ENCODE peak calls at places on chromosomes 6 and 20, in seven cellular contexts. One of them, this sample, is unnamed.

GRCh38 chr20:23245553-23246128 is 105.0 kb upstream of the NXT1 start:
- DNase-seq in WTC11: peak
- DNase-seq in astrocyte of the hippocampus: peak
- DNase-seq in NCI-H460: peak
- DNase-seq in heart left ventricle: peak
- DNase-seq in Right ventricle myocardium superior: peak
- DNase-seq in hepatocyte: peak
- DNase-seq in this sample: peak

GRCh38 chr6:36042618-36043260 is 15.1 kb downstream of the MAPK14 start:
- DNase-seq in hepatocyte: no peak
- DNase-seq in heart left ventricle: no peak
- DNase-seq in WTC11: no peak
- DNase-seq in astrocyte of the hippocampus: no peak
- DNase-seq in Right ventricle myocardium superior: no peak
- DNase-seq in NCI-H460: no peak
- DNase-seq in this sample: no peak

GRCh38 chr6:140079328-140079727 is 704.9 kb upstream of the CITED2 start:
- DNase-seq in Right ventricle myocardium superior: peak
- DNase-seq in heart left ventricle: peak
- DNase-seq in NCI-H460: no peak
- DNase-seq in hepatocyte: peak
- DNase-seq in astrocyte of the hippocampus: peak
- DNase-seq in WTC11: no peak
- DNase-seq in this sample: no peak

GRCh38 chr6:39169448-39170344 is 54.7 kb upstream of the SAYSD1 start:
- DNase-seq in heart left ventricle: no peak
- DNase-seq in WTC11: no peak
- DNase-seq in NCI-H460: no peak
- DNase-seq in hepatocyte: no peak
- DNase-seq in Right ventricle myocardium superior: no peak
- DNase-seq in astrocyte of the hippocampus: no peak
- DNase-seq in this sample: no peak

GRCh38 chr20:51386586-51386985 is 155.9 kb downstream of the NFATC2 start:
- DNase-seq in heart left ventricle: no peak
- DNase-seq in Right ventricle myocardium superior: no peak
- DNase-seq in WTC11: no peak
- DNase-seq in hepatocyte: no peak
- DNase-seq in NCI-H460: no peak
- DNase-seq in astrocyte of the hippocampus: no peak
- DNase-seq in this sample: no peak

GRCh38 chr20:32481311-32482103 is 103.6 kb downstream of the NOL4L start:
- DNase-seq in heart left ventricle: no peak
- DNase-seq in NCI-H460: no peak
- DNase-seq in astrocyte of the hippocampus: no peak
- DNase-seq in Right ventricle myocardium superior: peak
- DNase-seq in hepatocyte: peak
- DNase-seq in WTC11: no peak
- DNase-seq in this sample: no peak

GRCh38 chr20:59010995-59011873 is 4.2 kb upstream of the CTSZ start:
- DNase-seq in hepatocyte: no peak
- DNase-seq in astrocyte of the hippocampus: peak
- DNase-seq in heart left ventricle: peak
- DNase-seq in Right ventricle myocardium superior: no peak
- DNase-seq in NCI-H460: no peak
- DNase-seq in WTC11: peak
- DNase-seq in this sample: peak

GRCh38 chr20:2873747-2874041 is 413 bp downstream of the PTPRA start:
- DNase-seq in heart left ventricle: no peak
- DNase-seq in WTC11: peak
- DNase-seq in astrocyte of the hippocampus: no peak
- DNase-seq in Right ventricle myocardium superior: peak
- DNase-seq in hepatocyte: peak
- DNase-seq in NCI-H460: peak
- DNase-seq in this sample: peak

GRCh38 chr20:6857929-6858328 is 90.4 kb downstream of the BMP2 start:
- DNase-seq in astrocyte of the hippocampus: no peak
- DNase-seq in WTC11: no peak
- DNase-seq in heart left ventricle: no peak
- DNase-seq in NCI-H460: no peak
- DNase-seq in Right ventricle myocardium superior: no peak
- DNase-seq in hepatocyte: no peak
- DNase-seq in this sample: no peak

GRCh38 chr6:14791525-14791924 is 454.3 kb upstream of the JARID2 start:
- DNase-seq in Right ventricle myocardium superior: no peak
- DNase-seq in WTC11: no peak
- DNase-seq in astrocyte of the hippocampus: no peak
- DNase-seq in hepatocyte: no peak
- DNase-seq in NCI-H460: no peak
- DNase-seq in heart left ventricle: no peak
- DNase-seq in this sample: no peak

GRCh38 chr20:41166201-41167117 is 29.1 kb downstream of the PLCG1 start:
- DNase-seq in Right ventricle myocardium superior: no peak
- DNase-seq in astrocyte of the hippocampus: no peak
- DNase-seq in WTC11: no peak
- DNase-seq in hepatocyte: no peak
- DNase-seq in NCI-H460: no peak
- DNase-seq in heart left ventricle: peak
- DNase-seq in this sample: no peak

GRCh38 chr6:41578714-41579610 is 32.8 kb downstream of the FOXP4 start:
- DNase-seq in WTC11: peak
- DNase-seq in astrocyte of the hippocampus: peak
- DNase-seq in heart left ventricle: no peak
- DNase-seq in Right ventricle myocardium superior: peak
- DNase-seq in NCI-H460: peak
- DNase-seq in hepatocyte: no peak
- DNase-seq in this sample: no peak

GRCh38 chr20:3071610-3072529 is at the start of gene OXT:
- DNase-seq in NCI-H460: no peak
- DNase-seq in Right ventricle myocardium superior: peak
- DNase-seq in heart left ventricle: peak
- DNase-seq in astrocyte of the hippocampus: peak
- DNase-seq in hepatocyte: peak
- DNase-seq in WTC11: peak
- DNase-seq in this sample: no peak

GRCh38 chr6:117847912-117848311 is 59.2 kb upstream of the SLC35F1 start:
- DNase-seq in heart left ventricle: no peak
- DNase-seq in NCI-H460: no peak
- DNase-seq in hepatocyte: no peak
- DNase-seq in Right ventricle myocardium superior: no peak
- DNase-seq in astrocyte of the hippocampus: no peak
- DNase-seq in WTC11: no peak
- DNase-seq in this sample: no peak

GRCh38 chr6:56949261-56949660 is 5.6 kb upstream of the BEND6 start:
- DNase-seq in hepatocyte: no peak
- DNase-seq in NCI-H460: no peak
- DNase-seq in heart left ventricle: no peak
- DNase-seq in astrocyte of the hippocampus: no peak
- DNase-seq in Right ventricle myocardium superior: no peak
- DNase-seq in WTC11: no peak
- DNase-seq in this sample: no peak

GRCh38 chr6:15036690-15037245 is 209.1 kb upstream of the JARID2 start:
- DNase-seq in astrocyte of the hippocampus: peak
- DNase-seq in Right ventricle myocardium superior: peak
- DNase-seq in WTC11: peak
- DNase-seq in NCI-H460: no peak
- DNase-seq in heart left ventricle: peak
- DNase-seq in hepatocyte: peak
- DNase-seq in this sample: no peak

GRCh38 chr20:49982346-49983122 is at the start of gene SNAI1:
- DNase-seq in Right ventricle myocardium superior: peak
- DNase-seq in astrocyte of the hippocampus: peak
- DNase-seq in heart left ventricle: peak
- DNase-seq in NCI-H460: peak
- DNase-seq in hepatocyte: peak
- DNase-seq in WTC11: peak
- DNase-seq in this sample: peak

This sample was measured in ACHN.